ENCODE peak calls at places on chromosomes 7 and 10, in eight cellular contexts. Q, E, Z, I, M, H, J and L are unnamed samples.

GRCh38 chr10:89516149-89516832 is 19.1 kb downstream of the SLC16A12 start:
- DNase-seq in Q (peak; percentile 3), E (peak; percentile 83), Z (no peak), I (peak; percentile 42), M (no peak), H (peak; percentile 67), J (no peak), L (no peak)

GRCh38 chr7:16078076-16078952 is 343.0 kb downstream of the CRPPA start:
- DNase-seq in Q (peak; percentile 72), E (peak; percentile 49), Z (no peak), I (peak; percentile 61), M (peak; percentile 15), H (peak; percentile 76), J (no peak), L (peak; percentile 23)

GRCh38 chr7:156639426-156640256 is 933 bp upstream of the RNF32 start:
- DNase-seq in Q (no peak), E (no peak), Z (no peak), I (no peak), M (peak; percentile 5), H (no peak), J (no peak), L (no peak)

GRCh38 chr10:100157140-100157539 is 28.7 kb downstream of the ERLIN1 start:
- DNase-seq in Q (no peak), E (no peak), Z (no peak), I (no peak), M (no peak), H (no peak), J (no peak), L (no peak)

GRCh38 chr7:130947792-130948580 is 214.0 kb upstream of the KLF14 start:
- DNase-seq in Q (no peak), E (no peak), Z (no peak), I (no peak), M (no peak), H (no peak), J (no peak), L (no peak)

GRCh38 chr10:129725011-129725410 is 239.1 kb downstream of the EBF3 start:
- DNase-seq in Q (no peak), E (no peak), Z (no peak), I (no peak), M (no peak), H (no peak), J (no peak), L (no peak)

GRCh38 chr10:3131098-3131497 is 41.5 kb downstream of the PITRM1 start:
- DNase-seq in Q (peak; percentile 41), E (no peak), Z (no peak), I (no peak), M (no peak), H (no peak), J (no peak), L (no peak)

GRCh38 chr10:34156781-34157425 is 658.2 kb downstream of the PARD3 start:
- DNase-seq in Q (no peak), E (peak; percentile 58), Z (no peak), I (no peak), M (no peak), H (no peak), J (no peak), L (no peak)

GRCh38 chr7:97601941-97602457 is 129.9 kb upstream of the TAC1 start:
- DNase-seq in Q (no peak), E (no peak), Z (no peak), I (no peak), M (no peak), H (no peak), J (no peak), L (no peak)

GRCh38 chr10:71031601-71032000 is 143.2 kb upstream of the PCBD1 start:
- DNase-seq in Q (no peak), E (no peak), Z (no peak), I (no peak), M (no peak), H (no peak), J (no peak), L (no peak)

GRCh38 chr10:27742926-27743735 is 2.5 kb downstream of the MKX start:
- DNase-seq in Q (no peak), E (no peak), Z (peak; percentile 19), I (no peak), M (no peak), H (peak; percentile 54), J (peak; percentile 10), L (no peak)